ENCODE peak calls at places on chromosome 4, in seven cellular contexts. I is DND-41, O is mesendoderm, R is small intestine, M is mammary epithelial cell, L is GM23248, T is substantia nigra. D is an unnamed sample.

GRCh38 chr4:27412617-27413016 is 552.0 kb downstream of the STIM2 start:
- DNase-seq in I (no peak), O (no peak), R (no peak), M (no peak), L (no peak), T (no peak), D (no peak)

GRCh38 chr4:151434183-151434860 is 25.3 kb downstream of the FHIP1A start:
- DNase-seq in I (no peak), O (no peak), R (peak; percentile 67), M (peak; percentile 60), L (peak; percentile 65), T (no peak), D (no peak)

GRCh38 chr4:89599026-89599425 is 237.9 kb downstream of the SNCA start:
- DNase-seq in I (no peak), O (no peak), R (no peak), M (no peak), L (peak; percentile 10), T (no peak), D (no peak)

GRCh38 chr4:1597021-1597931 is 86.8 kb downstream of the FAM53A start:
- DNase-seq in I (no peak), O (no peak), R (no peak), M (no peak), L (no peak), T (no peak), D (peak; percentile 90)

GRCh38 chr4:154928640-154929257 is 147.7 kb downstream of the RBM46 start:
- DNase-seq in I (no peak), O (peak; percentile 71), R (peak; percentile 36), M (peak; percentile 23), L (peak; percentile 71), T (no peak), D (no peak)

GRCh38 chr4:43932448-43932847 is 516.2 kb downstream of the KCTD8 start:
- DNase-seq in I (no peak), O (no peak), R (no peak), M (no peak), L (peak; percentile 0), T (no peak), D (no peak)

GRCh38 chr4:112448211-112448745 is 67.7 kb downstream of the NEUROG2 start:
- DNase-seq in I (no peak), O (peak; percentile 4), R (no peak), M (peak; percentile 52), L (peak; percentile 46), T (no peak), D (peak; percentile 57)

GRCh38 chr4:39469429-39470077 is 10.7 kb downstream of the LIAS start:
- DNase-seq in I (peak; percentile 31), O (peak; percentile 93), R (peak; percentile 70), M (peak; percentile 69), L (peak; percentile 92), T (peak; percentile 10), D (peak; percentile 90)

GRCh38 chr4:13464973-13465372 is 19.2 kb downstream of the RAB28 start:
- DNase-seq in I (no peak), O (no peak), R (no peak), M (no peak), L (no peak), T (no peak), D (no peak)

GRCh38 chr4:53656421-53656981 is 65.2 kb upstream of the LNX1 start:
- DNase-seq in I (no peak), O (no peak), R (no peak), M (no peak), L (peak; percentile 86), T (no peak), D (peak; percentile 81)

GRCh38 chr4:55358668-55359067 is 12.6 kb downstream of the SRD5A3 start:
- DNase-seq in I (no peak), O (no peak), R (peak; percentile 83), M (peak; percentile 83), L (peak; percentile 93), T (no peak), D (peak; percentile 87)

GRCh38 chr4:181959121-181959520 is 284.1 kb upstream of the TENM3 start:
- DNase-seq in I (no peak), O (peak; percentile 59), R (no peak), M (peak; percentile 87), L (peak; percentile 68), T (no peak), D (no peak)

GRCh38 chr4:89160806-89161205 is 49.5 kb downstream of the TIGD2 start:
- DNase-seq in I (no peak), O (no peak), R (no peak), M (no peak), L (no peak), T (no peak), D (no peak)

GRCh38 chr4:114015444-114015899 is 36.0 kb upstream of the ARSJ start:
- DNase-seq in I (no peak), O (no peak), R (no peak), M (peak; percentile 99), L (peak; percentile 97), T (no peak), D (peak; percentile 93)

GRCh38 chr4:125191252-125191651 is 123.5 kb upstream of the FAT4 start:
- DNase-seq in I (no peak), O (no peak), R (no peak), M (peak; percentile 60), L (peak; percentile 87), T (no peak), D (peak; percentile 94)

GRCh38 chr4:165700855-165701254 is 172.2 kb upstream of the TLL1 start:
- DNase-seq in I (no peak), O (peak; percentile 74), R (no peak), M (no peak), L (no peak), T (no peak), D (no peak)

GRCh38 chr4:146521543-146522097 is at the start of gene SLC10A7:
- DNase-seq in I (peak; percentile 79), O (peak; percentile 90), R (peak; percentile 73), M (peak; percentile 72), L (peak; percentile 88), T (peak; percentile 71), D (peak; percentile 90)

GRCh38 chr4:55545681-55546632 is 752 bp downstream of the CLOCK start:
- DNase-seq in I (peak; percentile 66), O (peak; percentile 74), R (peak; percentile 78), M (peak; percentile 75), L (peak; percentile 88), T (peak; percentile 76), D (peak; percentile 91)

GRCh38 chr4:27985522-27985921 is 1124.9 kb downstream of the STIM2 start:
- DNase-seq in I (no peak), O (no peak), R (no peak), M (no peak), L (no peak), T (no peak), D (no peak)

GRCh38 chr4:76752911-76753494 is 144.9 kb downstream of the SOWAHB start:
- DNase-seq in I (no peak), O (no peak), R (no peak), M (peak; percentile 94), L (peak; percentile 99), T (no peak), D (peak; percentile 89)

GRCh38 chr4:84498203-84499026 is 677 bp downstream of the NKX6-1 start:
- DNase-seq in I (no peak), O (no peak), R (no peak), M (peak; percentile 24), L (peak; percentile 67), T (no peak), D (peak; percentile 82)

GRCh38 chr4:33133723-33134122 is 2413.6 kb downstream of the PCDH7 start:
- DNase-seq in I (no peak), O (peak; percentile 44), R (no peak), M (no peak), L (no peak), T (no peak), D (no peak)

GRCh38 chr4:126906466-126906865 is 726.3 kb upstream of the INTU start:
- DNase-seq in I (no peak), O (peak; percentile 38), R (no peak), M (no peak), L (no peak), T (no peak), D (no peak)

GRCh38 chr4:93396274-93396673 is 432.3 kb upstream of the ATOH1 start:
- DNase-seq in I (no peak), O (peak; percentile 30), R (no peak), M (peak; percentile 47), L (peak; percentile 61), T (no peak), D (no peak)

GRCh38 chr4:123450393-123450792 is 53.8 kb downstream of the SPRY1 start:
- DNase-seq in I (no peak), O (no peak), R (no peak), M (no peak), L (no peak), T (no peak), D (no peak)

GRCh38 chr4:26213317-26213716 is 107.5 kb upstream of the RBPJ start:
- DNase-seq in I (no peak), O (peak; percentile 35), R (no peak), M (no peak), L (no peak), T (no peak), D (no peak)

GRCh38 chr4:44120646-44121045 is 328.0 kb downstream of the KCTD8 start:
- DNase-seq in I (no peak), O (no peak), R (no peak), M (no peak), L (no peak), T (no peak), D (no peak)

GRCh38 chr4:153655928-153656327 is 28.2 kb upstream of the TLR2 start:
- DNase-seq in I (no peak), O (no peak), R (no peak), M (peak; percentile 86), L (no peak), T (peak; percentile 18), D (no peak)

GRCh38 chr4:16464651-16465050 is 238.4 kb upstream of the TAPT1 start:
- DNase-seq in I (no peak), O (no peak), R (no peak), M (no peak), L (peak; percentile 22), T (no peak), D (no peak)

DNA sequence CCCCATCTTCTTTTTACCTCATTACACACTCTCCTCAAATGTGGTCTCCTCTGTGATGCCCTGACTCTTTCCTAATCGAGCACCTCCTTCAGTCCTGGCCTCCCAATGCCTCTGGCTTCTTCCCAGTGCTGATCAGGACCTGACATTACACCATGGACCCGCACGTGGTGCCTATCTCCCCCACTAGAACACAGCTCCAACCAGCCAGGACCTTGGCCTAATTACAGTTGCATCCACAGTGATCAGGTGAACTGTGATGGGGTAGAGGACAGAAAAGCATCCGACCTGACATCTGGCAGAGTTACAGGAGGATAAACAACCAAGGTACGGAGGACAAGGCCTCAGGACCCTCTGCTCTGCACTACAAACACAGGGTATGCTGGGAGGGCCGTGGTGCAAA is 12.4 kb downstream of the LYAR start:
- DNase-seq in I (no peak), O (no peak), R (no peak), M (no peak), L (no peak), T (no peak), D (no peak)
- H3K27ac ChIP-seq in I (no peak overlapping the region), O (no peak overlapping the region), R (no peak overlapping the region), M (no peak overlapping the region), L (no peak overlapping the region), T (no peak overlapping the region), D (no peak overlapping the region)

GRCh38 chr4:3801931-3802550 is 35.9 kb downstream of the ADRA2C start:
- DNase-seq in I (no peak), O (no peak), R (no peak), M (no peak), L (no peak), T (no peak), D (no peak)
- H3K27ac ChIP-seq in I (no peak overlapping the region), O (no peak overlapping the region), R (no peak overlapping the region), M (no peak overlapping the region), L (no peak overlapping the region), T (no peak overlapping the region), D (no peak overlapping the region)

GRCh38 chr4:36233567-36234266 is 10.6 kb downstream of the ARAP2 start:
- DNase-seq in I (no peak), O (no peak), R (no peak), M (no peak), L (no peak), T (no peak), D (no peak)
- H3K27ac ChIP-seq in I (no peak overlapping the region), O (no peak overlapping the region), R (no peak overlapping the region), M (no peak overlapping the region), L (no peak overlapping the region), T (peak overlapping the region; percentile 35), D (no peak overlapping the region)

GRCh38 chr4:78588894-78589545 is 37.5 kb downstream of the ANXA3 start:
- DNase-seq in I (no peak), O (no peak), R (no peak), M (no peak), L (no peak), T (no peak), D (no peak)
- H3K27ac ChIP-seq in I (no peak overlapping the region), O (no peak overlapping the region), R (no peak overlapping the region), M (no peak overlapping the region), L (no peak overlapping the region), T (no peak overlapping the region), D (no peak overlapping the region)